ENCODE peak calls at places on chromosomes 2 and 18, in six cellular contexts. F is CD14-positive monocyte; N is activated T-helper 1 cell treated with Interleukin-2 at 50 U/mL for 16 hours; X is cardiac septum; Z is stimulated activated CD4-positive, alpha-beta T cell treated with anti-CD3 and anti-CD28 coated beads, Interleukin-12 subunit alpha, Interleukin-12 subunit beta, amount 100 ng/mL, for 4 hours; U is AG09309. G is an unnamed sample.

GRCh38 chr2:46036929-46037328 is 260.3 kb upstream of the EPAS1 start:
- DNase-seq in F (no peak), U (peak; percentile 96), X (no peak), Z (no peak), N (no peak), G (no peak)

GRCh38 chr2:170843656-170844055 is 27.0 kb downstream of the GAD1 start:
- DNase-seq in F (no peak), Z (no peak), N (no peak), U (peak; percentile 32), X (no peak), G (no peak)

GRCh38 chr2:223528036-223528435 is 74.1 kb downstream of the SCG2 start:
- DNase-seq in X (no peak), F (no peak), N (no peak), U (peak; percentile 31), Z (no peak), G (no peak)

GRCh38 chr2:233360771-233361176 is 6.5 kb downstream of the DGKD start:
- DNase-seq in Z (no peak), F (no peak), N (no peak), X (no peak), U (no peak), G (no peak)

GRCh38 chr18:45481846-45482245 is 133.4 kb upstream of the SLC14A2 start:
- DNase-seq in X (no peak), N (no peak), F (no peak), U (no peak), Z (no peak), G (no peak)

GRCh38 chr2:175004980-175005832 is at the start of gene CHN1:
- DNase-seq in F (no peak), X (peak; percentile 87), N (peak; percentile 60), U (peak; percentile 5), Z (peak; percentile 60), G (peak; percentile 89)

GRCh38 chr2:127175406-127175805 is 44.7 kb downstream of the CYP27C1 start:
- DNase-seq in X (peak; percentile 73), U (no peak), N (no peak), Z (no peak), F (no peak), G (no peak)

GRCh38 chr18:74806073-74806472 is 208.4 kb downstream of the ZNF407 start:
- DNase-seq in F (no peak), N (no peak), U (no peak), Z (no peak), X (no peak), G (no peak)

GRCh38 chr2:36769106-36769505 is 72.6 kb downstream of the VIT start:
- DNase-seq in N (no peak), X (no peak), F (no peak), Z (no peak), U (peak; percentile 8), G (no peak)

GRCh38 chr2:29452036-29452435 is 336.8 kb downstream of the CLIP4 start:
- DNase-seq in N (no peak), X (no peak), F (no peak), U (no peak), Z (no peak), G (no peak)

GRCh38 chr2:132621131-132621875 is 48.7 kb downstream of the LYPD1 start:
- DNase-seq in Z (no peak), F (no peak), X (no peak), N (no peak), U (no peak), G (no peak)

GRCh38 chr2:11155326-11156059 is at the start of gene SLC66A3:
- DNase-seq in N (no peak), Z (no peak), F (no peak), X (no peak), U (peak; percentile 48), G (peak; percentile 97)

GRCh38 chr2:68832161-68832869 is 38.9 kb downstream of the BMP10 start:
- DNase-seq in Z (peak; percentile 17), U (no peak), N (no peak), X (peak; percentile 84), F (peak; percentile 96), G (peak; percentile 83)

GRCh38 chr18:10912790-10913560 is 236.4 kb downstream of the PIEZO2 start:
- DNase-seq in X (no peak), Z (no peak), U (no peak), N (no peak), F (no peak), G (no peak)

GRCh38 chr18:54157646-54158045 is 66.8 kb downstream of the MBD2 start:
- DNase-seq in U (no peak), F (no peak), N (no peak), Z (no peak), X (no peak), G (no peak)

GRCh38 chr2:20414806-20415205 is 32.1 kb upstream of the RHOB start:
- DNase-seq in U (no peak), Z (no peak), N (no peak), X (no peak), F (no peak), G (no peak)

GRCh38 chr2:207138573-207139297 is 27.0 kb downstream of the KLF7 start:
- DNase-seq in X (no peak), F (no peak), U (no peak), Z (no peak), N (no peak), G (no peak)

GRCh38 chr2:216017365-216017764 is 4.0 kb upstream of the MREG start:
- DNase-seq in Z (no peak), F (no peak), N (no peak), X (no peak), U (no peak), G (no peak)

GRCh38 chr2:104897515-104898184 is 43.7 kb downstream of the POU3F3 start:
- DNase-seq in Z (no peak), F (no peak), X (no peak), U (no peak), N (no peak), G (no peak)

GRCh38 chr2:218517434-218518206 is 50.5 kb downstream of the USP37 start:
- DNase-seq in X (no peak), Z (no peak), N (no peak), F (no peak), U (peak; percentile 11), G (no peak)

GRCh38 chr2:143205106-143205764 is 76.0 kb downstream of the ARHGAP15 start:
- DNase-seq in Z (no peak), F (no peak), X (no peak), N (no peak), U (no peak), G (no peak)

GRCh38 chr18:13809521-13810252 is 14.3 kb upstream of the MC5R start:
- DNase-seq in N (no peak), Z (no peak), F (no peak), U (no peak), X (no peak), G (no peak)

GRCh38 chr18:11176416-11176815 is 27.0 kb upstream of the PIEZO2 start:
- DNase-seq in X (no peak), N (no peak), U (peak; percentile 25), Z (no peak), F (no peak), G (no peak)

GRCh38 chr18:12886498-12887126 is 2.6 kb upstream of the PTPN2 start:
- DNase-seq in U (no peak), F (no peak), N (no peak), Z (no peak), X (no peak), G (no peak)